ENCODE peak calls at places on chromosomes 3 and 15, in eight cellular contexts. K is aorta; Y is Panc1; J is ovary; A is keratinocyte; S is mammary epithelial cell; T is CD4-positive, alpha-beta memory T cell; L is upper lobe of right lung. W is an unnamed sample.

GRCh38 chr3:117616213-117616612 is 906.6 kb downstream of the TUSC7 start:
- DNase-seq in S (no peak), J (no peak), T (no peak), Y (no peak), L (no peak), K (no peak), A (no peak), W (no peak)

GRCh38 chr3:171712168-171712938 is 97.9 kb downstream of the PLD1 start:
- DNase-seq in K (no peak), S (peak), A (peak), L (no peak), J (no peak), Y (no peak), T (no peak), W (no peak)

GRCh38 chr3:126746395-126747177 is 42.5 kb downstream of the CHCHD6 start:
- DNase-seq in K (no peak), S (peak), L (peak), T (no peak), Y (no peak), J (peak), A (no peak), W (peak)

GRCh38 chr15:86203462-86203861 is 123.8 kb downstream of the AGBL1 start:
- DNase-seq in A (no peak), Y (no peak), T (no peak), K (no peak), S (no peak), L (no peak), J (no peak), W (no peak)

GRCh38 chr3:34174740-34175139 is 376.3 kb downstream of the PDCD6IP start:
- DNase-seq in L (no peak), Y (no peak), S (no peak), K (no peak), J (no peak), A (no peak), T (no peak), W (no peak)

GRCh38 chr3:10333359-10333670 is 12.4 kb upstream of the SEC13 start:
- DNase-seq in K (no peak), A (no peak), J (no peak), T (no peak), Y (no peak), S (no peak), L (no peak), W (no peak)

GRCh38 chr3:52722491-52722890 is 16.6 kb downstream of the SPCS1 start:
- DNase-seq in K (no peak), J (no peak), T (no peak), A (no peak), L (no peak), S (no peak), Y (no peak), W (no peak)

GRCh38 chr3:155161630-155162292 is 81.6 kb downstream of the MME start:
- DNase-seq in Y (no peak), K (no peak), S (no peak), J (no peak), L (no peak), A (no peak), T (no peak), W (no peak)

GRCh38 chr15:57218826-57219576 is 157.3 kb upstream of the CGNL1 start:
- DNase-seq in A (no peak), Y (no peak), S (peak), T (no peak), K (no peak), J (no peak), L (no peak), W (no peak)

GRCh38 chr3:131360191-131360590 is 21.4 kb upstream of the NUDT16 start:
- DNase-seq in J (no peak), K (no peak), A (no peak), L (no peak), Y (no peak), T (no peak), S (no peak), W (no peak)

GRCh38 chr3:98596902-98597500 is 3.6 kb upstream of the CPOX start:
- DNase-seq in Y (no peak), T (peak), A (no peak), K (no peak), S (peak), J (no peak), L (no peak), W (no peak)

GRCh38 chr15:29348308-29348914 is 78.8 kb upstream of the NSMCE3 start:
- DNase-seq in J (no peak), Y (no peak), K (peak), T (no peak), S (no peak), A (no peak), L (no peak), W (no peak)

GRCh38 chr3:175957427-175957826 is 1098.3 kb downstream of the NAALADL2 start:
- DNase-seq in K (no peak), S (no peak), T (no peak), J (no peak), A (no peak), L (no peak), Y (no peak), W (no peak)

GRCh38 chr15:69074011-69074842 is 59.7 kb downstream of the NOX5 start:
- DNase-seq in S (peak), K (peak), A (no peak), L (peak), J (peak), Y (peak), T (no peak), W (no peak)

GRCh38 chr3:127628788-127629456 is at the start of gene PODXL2:
- DNase-seq in Y (no peak), A (no peak), K (peak), L (peak), J (peak), T (peak), S (peak), W (no peak)

GRCh38 chr3:29978036-29978435 is 628.4 kb upstream of the TGFBR2 start:
- DNase-seq in J (no peak), Y (no peak), S (peak), A (no peak), K (no peak), T (no peak), L (no peak), W (no peak)

GRCh38 chr3:148513066-148513671 is 184.5 kb upstream of the AGTR1 start:
- DNase-seq in Y (no peak), A (no peak), L (no peak), K (no peak), J (no peak), T (no peak), S (no peak), W (no peak)

GRCh38 chr3:111903067-111903511 is 44.0 kb downstream of the PHLDB2 start:
- DNase-seq in J (no peak), Y (no peak), A (peak), K (no peak), T (no peak), L (no peak), S (peak), W (no peak)

GRCh38 chr3:129602309-129602708 is 4.2 kb downstream of the PLXND1 start:
- DNase-seq in T (no peak), Y (no peak), L (peak), A (no peak), K (no peak), S (no peak), J (no peak), W (no peak)

GRCh38 chr3:34934660-34935059 is 704.7 kb upstream of the ARPP21 start:
- DNase-seq in S (no peak), K (no peak), L (no peak), Y (no peak), A (no peak), J (no peak), T (no peak), W (no peak)

GRCh38 chr15:43434436-43434835 is 58.5 kb downstream of the TP53BP1 start:
- DNase-seq in L (no peak), J (no peak), Y (no peak), K (no peak), S (no peak), A (no peak), T (no peak), W (no peak)

GRCh38 chr15:49843725-49844124 is 222.9 kb downstream of the DTWD1 start:
- DNase-seq in J (no peak), S (no peak), T (no peak), A (no peak), Y (no peak), L (no peak), K (no peak), W (no peak)

GRCh38 chr3:169104541-169104940 is 559.0 kb downstream of the MECOM start:
- DNase-seq in A (peak), S (peak), T (no peak), Y (no peak), J (no peak), L (no peak), K (no peak), W (no peak)

GRCh38 chr3:127383656-127384179 is 95.9 kb upstream of the PRR20G start:
- DNase-seq in T (no peak), J (no peak), A (no peak), K (no peak), Y (no peak), L (peak), S (no peak), W (no peak)

GRCh38 chr3:48476426-48477053 is 27.4 kb downstream of the SHISA5 start:
- DNase-seq in A (no peak), K (no peak), L (no peak), S (no peak), Y (no peak), J (no peak), T (no peak), W (no peak)

GRCh38 chr3:50807266-50807665 is 132.5 kb downstream of the DOCK3 start:
- DNase-seq in L (no peak), K (no peak), J (no peak), T (no peak), Y (no peak), S (peak), A (no peak), W (no peak)

GRCh38 chr3:149808209-149808829 is 4.7 kb upstream of the RNF13 start:
- DNase-seq in L (peak), S (peak), J (peak), A (no peak), Y (peak), T (peak), K (peak), W (no peak)

GRCh38 chr3:152069871-152070270 is 196.4 kb downstream of the SUCNR1 start:
- DNase-seq in K (no peak), A (no peak), L (no peak), T (no peak), S (peak), Y (no peak), J (no peak), W (no peak)

GRCh38 chr3:31051226-31051625 is 156.8 kb upstream of the GADL1 start:
- DNase-seq in T (no peak), A (no peak), L (no peak), K (no peak), S (peak), Y (no peak), J (no peak), W (no peak)

GRCh38 chr3:61903931-61904657 is 342.7 kb downstream of the PTPRG start:
- DNase-seq in Y (no peak), S (peak), K (no peak), A (no peak), L (no peak), J (no peak), T (no peak), W (no peak)

GRCh38 chr3:38143511-38143910 is 5.0 kb downstream of the MYD88 start:
- DNase-seq in J (no peak), Y (no peak), T (no peak), L (no peak), A (no peak), K (no peak), S (no peak), W (peak)

GRCh38 chr3:197878427-197878826 is 71.6 kb upstream of the RPL35A start:
- DNase-seq in Y (no peak), K (peak), J (no peak), A (no peak), S (no peak), T (no peak), L (peak), W (no peak)

GRCh38 chr3:40827942-40828688 is 303.4 kb downstream of the ZNF621 start:
- DNase-seq in L (no peak), J (no peak), K (peak), A (no peak), Y (no peak), S (peak), T (no peak), W (peak)

GRCh38 chr3:175605851-175606250 is 746.7 kb downstream of the NAALADL2 start:
- DNase-seq in Y (no peak), A (no peak), S (no peak), L (no peak), K (no peak), J (no peak), T (no peak), W (no peak)

GRCh38 chr15:35254052-35254451 is 169.0 kb upstream of the NANOGP8 start:
- DNase-seq in Y (no peak), J (no peak), T (no peak), L (no peak), K (no peak), S (no peak), A (no peak), W (no peak)

DNA sequence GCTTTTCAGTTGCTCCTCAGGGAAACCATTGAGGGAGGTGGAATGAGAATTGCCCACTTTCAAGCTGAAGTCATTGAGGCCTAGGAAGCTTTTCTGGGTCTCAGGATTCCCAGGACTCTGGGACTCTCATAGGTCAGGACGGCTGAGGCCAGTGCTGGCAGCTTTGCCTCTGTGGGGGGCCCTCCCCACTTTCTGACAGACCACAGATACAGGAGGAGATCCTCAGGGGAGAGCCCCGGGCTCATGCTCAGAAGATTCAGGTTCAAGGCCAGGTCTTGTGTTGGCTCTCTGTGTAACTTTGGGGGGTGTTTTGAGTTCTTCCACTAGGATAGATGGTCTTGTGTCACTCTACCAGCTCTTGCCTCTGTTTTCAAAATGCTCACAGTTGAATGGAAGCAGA is 50.0 kb downstream of the SMAD6 start:
- DNase-seq in K (peak), L (no peak), S (no peak), T (no peak), J (peak), A (no peak), Y (no peak), W (no peak)
- H3K27ac ChIP-seq in K (no peak), L (peak), S (no peak), T (no peak), J (no peak), A (no peak), Y (peak), W (peak)

GRCh38 chr3:71122641-71123040 is 460.9 kb downstream of the FOXP1 start:
- DNase-seq in S (no peak), J (no peak), L (no peak), Y (no peak), K (no peak), T (no peak), A (no peak), W (no peak)

GRCh38 chr3:71127052-71127451 is 456.5 kb downstream of the FOXP1 start:
- DNase-seq in J (no peak), L (no peak), S (no peak), T (no peak), Y (no peak), K (no peak), A (no peak), W (no peak)

GRCh38 chr3:71125729-71126128 is 457.8 kb downstream of the FOXP1 start:
- DNase-seq in Y (no peak), A (no peak), S (no peak), T (no peak), J (no peak), L (no peak), K (no peak), W (no peak)

GRCh38 chr3:71121429-71122167 is 461.9 kb downstream of the FOXP1 start:
- DNase-seq in J (no peak), L (no peak), K (no peak), T (no peak), Y (no peak), S (peak), A (no peak), W (no peak)

DNA sequence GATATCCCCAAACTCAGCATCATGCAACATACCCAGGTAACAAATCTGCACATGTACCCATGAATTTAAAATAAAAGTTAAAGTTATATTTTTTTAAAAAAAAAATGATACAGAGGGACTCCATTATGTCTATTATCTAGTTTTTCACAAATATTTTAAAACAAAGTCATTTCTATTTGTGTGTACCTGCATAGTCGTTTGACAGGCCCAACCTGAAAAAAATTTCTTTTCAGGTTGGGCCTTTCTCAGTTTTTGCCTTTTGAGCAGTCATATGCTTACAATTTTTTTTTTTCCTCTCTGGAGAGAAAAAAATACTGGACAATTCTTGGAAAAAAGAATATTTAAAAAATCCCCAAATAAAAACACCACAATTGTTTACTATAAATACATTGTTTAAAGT is 459.5 kb downstream of the FOXP1 start:
- DNase-seq in L (no peak), J (no peak), S (no peak), A (no peak), Y (no peak), K (no peak), T (no peak), W (no peak)
- H3K27ac ChIP-seq in L (no peak), J (no peak), S (no peak), A (no peak), Y (no peak), K (no peak), T (no peak), W (no peak)

GRCh38 chr15:63504247-63504978 is at the start of gene USP3:
- DNase-seq in A (no peak), S (peak), T (peak), J (peak), K (peak), L (peak), Y (peak), W (peak)

GRCh38 chr15:63502137-63502801 is 2.1 kb upstream of the USP3 start:
- DNase-seq in Y (peak), L (peak), T (no peak), S (no peak), K (no peak), A (no peak), J (no peak), W (no peak)

GRCh38 chr15:63503739-63504246 is 600 bp upstream of the USP3 start:
- DNase-seq in L (no peak), Y (peak), J (peak), T (peak), S (peak), K (peak), A (peak), W (peak)

GRCh38 chr15:63501256-63502089 is 2.9 kb upstream of the USP3 start:
- DNase-seq in S (peak), A (no peak), J (peak), K (peak), T (no peak), L (peak), Y (no peak), W (peak)

GRCh38 chr15:63502843-63503738 is 1.3 kb upstream of the USP3 start:
- DNase-seq in K (peak), L (peak), Y (peak), S (no peak), A (no peak), J (peak), T (peak), W (peak)
- H3K27ac ChIP-seq in K (peak), L (peak), Y (peak), S (peak), A (peak), J (peak), T (peak), W (peak)

GRCh38 chr3:24128195-24129005 is 183.3 kb downstream of the NR1D2 start:
- DNase-seq in A (no peak), L (no peak), T (no peak), J (no peak), S (peak), K (no peak), Y (no peak), W (no peak)
- H3K27ac ChIP-seq in A (peak), L (peak), T (no peak), J (no peak), S (no peak), K (peak), Y (no peak), W (no peak)

DNA sequence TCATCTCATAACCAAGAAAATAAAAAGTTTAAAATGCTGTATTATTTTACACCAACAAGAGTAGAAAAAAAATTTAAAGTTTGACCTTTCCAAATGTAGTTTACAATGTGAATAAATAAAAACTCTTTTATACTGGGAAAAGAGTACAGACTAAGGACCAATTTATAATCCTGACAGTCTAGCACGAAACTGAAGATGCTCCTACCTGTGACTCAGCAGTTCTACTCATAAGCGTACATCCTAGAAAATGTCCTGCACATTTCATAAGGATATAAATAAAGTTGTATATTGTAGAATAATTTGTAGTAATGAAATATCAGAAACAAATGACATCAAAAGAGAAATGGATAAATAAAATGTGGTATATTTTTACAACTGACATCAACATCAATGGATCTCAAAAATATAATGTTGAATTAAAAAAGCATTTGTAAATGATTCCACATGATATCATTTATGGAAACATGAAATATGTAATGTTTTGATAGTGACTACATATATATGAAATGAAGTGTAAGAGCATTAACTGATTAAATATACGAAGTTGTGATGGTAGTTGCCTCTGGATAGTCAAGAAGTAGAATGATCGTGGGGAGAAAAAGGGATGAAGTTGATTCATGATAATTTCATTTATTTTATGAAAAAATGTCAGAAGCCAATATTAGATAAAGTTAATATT is 161.3 kb upstream of the CBLB start:
- DNase-seq in A (no peak), J (no peak), L (no peak), Y (no peak), S (peak), T (no peak), K (no peak), W (no peak)
- H3K27ac ChIP-seq in A (peak), J (no peak), L (no peak), Y (no peak), S (peak), T (no peak), K (no peak), W (no peak)

DNA sequence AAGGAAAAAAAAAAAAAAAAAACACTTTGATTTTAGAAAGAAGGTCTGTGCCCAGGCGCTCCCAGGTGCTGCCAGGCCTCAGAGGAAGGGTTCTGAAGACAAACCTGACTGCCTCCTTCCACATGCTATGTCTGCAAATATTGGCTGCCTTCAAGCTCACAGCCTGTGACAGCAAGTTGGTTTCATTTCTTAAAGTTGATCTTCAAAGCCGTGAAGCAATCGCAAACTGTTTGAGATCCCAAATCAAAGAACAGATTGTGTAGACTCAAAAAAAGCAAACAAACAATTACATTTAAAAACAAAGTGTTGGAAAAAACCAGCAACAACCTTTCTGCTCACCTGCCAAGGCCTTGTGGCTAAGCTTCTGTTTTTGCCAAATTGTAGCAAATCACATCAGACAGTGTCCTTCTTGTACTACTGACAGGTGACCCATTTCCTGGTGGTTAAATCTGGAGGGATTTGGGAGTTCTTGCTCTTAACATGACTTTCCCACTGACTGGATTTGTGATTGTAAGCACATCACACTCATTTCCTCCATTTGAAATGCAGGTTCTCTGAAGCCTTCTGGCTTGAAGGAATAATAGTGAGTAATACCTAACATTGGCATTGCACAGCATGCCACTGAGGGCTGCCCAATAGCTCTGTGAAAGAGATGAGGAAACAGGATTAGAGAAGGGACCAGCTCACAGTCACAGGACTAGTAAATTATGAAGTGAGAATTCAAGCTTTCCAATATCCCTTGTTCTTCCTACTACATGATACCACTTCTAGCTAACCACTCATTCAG is 502.4 kb downstream of the LPP start:
- DNase-seq in T (no peak), S (peak), K (peak), A (no peak), L (no peak), J (no peak), Y (no peak), W (no peak)
- H3K27ac ChIP-seq in T (no peak), S (no peak), K (peak), A (no peak), L (no peak), J (no peak), Y (no peak), W (peak)

W was measured in coronary artery.